ENCODE peak calls at places on chromosome 3, in ten cellular contexts. M, H, I, N, G, T, E, A, B and W are unnamed samples.

GRCh38 chr3:31724681-31725080 is 192.0 kb downstream of the STT3B start:
- DNase-seq in M (peak; percentile 30), H (peak; percentile 16), I (no peak), N (no peak), G (peak; percentile 45), T (no peak), E (no peak), A (no peak), B (peak; percentile 8), W (no peak)

GRCh38 chr3:94617312-94617711 is 554.5 kb downstream of the NSUN3 start:
- DNase-seq in M (no peak), H (no peak), I (no peak), N (no peak), G (no peak), T (no peak), E (no peak), A (no peak), B (no peak), W (no peak)

GRCh38 chr3:64341355-64341754 is 116.1 kb upstream of the PRICKLE2 start:
- DNase-seq in M (peak; percentile 43), H (no peak), I (no peak), N (no peak), G (no peak), T (no peak), E (no peak), A (no peak), B (no peak), W (no peak)

GRCh38 chr3:127610105-127610504 is 11.9 kb downstream of the MCM2 start:
- DNase-seq in M (no peak), H (no peak), I (no peak), N (no peak), G (no peak), T (no peak), E (no peak), A (no peak), B (no peak), W (no peak)

GRCh38 chr3:129597792-129598381 is 8.6 kb downstream of the PLXND1 start:
- DNase-seq in M (peak; percentile 62), H (no peak), I (no peak), N (no peak), G (no peak), T (no peak), E (no peak), A (no peak), B (no peak), W (no peak)

GRCh38 chr3:124579641-124580040 is 150.6 kb upstream of the UMPS start:
- DNase-seq in M (no peak), H (no peak), I (no peak), N (no peak), G (no peak), T (no peak), E (no peak), A (no peak), B (no peak), W (no peak)

GRCh38 chr3:195746346-195746745 is 25.6 kb downstream of the MUC20 start:
- DNase-seq in M (no peak), H (no peak), I (no peak), N (no peak), G (no peak), T (no peak), E (no peak), A (no peak), B (no peak), W (no peak)

GRCh38 chr3:188244395-188244861 is 90.5 kb downstream of the LPP start:
- DNase-seq in M (peak; percentile 75), H (no peak), I (no peak), N (no peak), G (no peak), T (no peak), E (no peak), A (no peak), B (no peak), W (no peak)

GRCh38 chr3:122111974-122112373 is 56.8 kb downstream of the CD86 start:
- DNase-seq in M (no peak), H (no peak), I (no peak), N (no peak), G (no peak), T (no peak), E (no peak), A (no peak), B (no peak), W (no peak)

GRCh38 chr3:160402249-160403027 is 3.0 kb downstream of the SMC4 start:
- DNase-seq in M (no peak), H (no peak), I (no peak), N (no peak), G (no peak), T (no peak), E (no peak), A (no peak), B (no peak), W (no peak)

GRCh38 chr3:141353652-141354495 is 14.4 kb upstream of the ZBTB38 start:
- DNase-seq in M (peak; percentile 50), H (no peak), I (no peak), N (no peak), G (no peak), T (no peak), E (no peak), A (no peak), B (no peak), W (no peak)

GRCh38 chr3:162973518-162973917 is 1476.9 kb downstream of the OTOL1 start:
- DNase-seq in M (no peak), H (no peak), I (no peak), N (no peak), G (no peak), T (no peak), E (no peak), A (no peak), B (no peak), W (no peak)

DNA sequence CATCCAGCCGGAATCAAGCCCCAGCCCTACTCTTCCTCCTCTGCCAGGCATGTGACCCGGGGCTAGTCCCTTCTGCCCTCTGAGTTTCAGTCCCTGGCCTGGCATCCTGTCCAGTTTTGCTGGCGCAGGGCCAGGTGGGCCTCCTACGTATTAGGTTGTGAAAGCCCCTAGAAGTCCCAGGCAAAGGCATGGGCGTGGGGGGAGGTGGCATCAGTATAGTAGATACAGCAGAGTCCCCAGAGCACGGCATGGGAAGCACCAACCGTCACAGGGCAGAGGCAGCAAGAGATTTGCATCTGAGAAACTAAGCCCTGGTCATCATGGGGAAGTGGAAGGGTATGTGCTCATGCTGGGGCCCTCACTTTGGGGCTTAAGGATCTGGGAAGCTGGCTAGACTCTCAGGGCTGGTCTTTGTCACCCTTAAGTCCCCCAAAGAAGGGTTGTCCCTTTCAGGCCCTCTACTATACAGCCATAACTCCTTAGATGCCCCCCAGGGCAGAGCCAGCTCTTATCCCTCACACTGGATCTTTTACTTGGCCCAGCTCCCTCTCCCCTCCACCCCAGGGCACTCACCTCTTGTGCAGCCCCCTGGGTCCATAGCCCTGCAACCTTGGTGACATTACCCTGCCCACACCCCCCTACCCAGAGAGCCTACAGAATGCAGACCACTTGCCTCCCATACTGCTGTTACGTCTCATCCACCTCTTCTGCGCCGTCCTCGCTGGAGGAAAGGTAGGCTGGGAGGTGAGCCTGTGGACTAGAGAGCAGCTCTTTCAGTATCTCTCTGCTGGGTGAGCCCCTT is 11.3 kb downstream of the NBEAL2 start:
- DNase-seq in M (no peak), H (no peak), I (no peak), N (no peak), G (peak; percentile 90), T (peak; percentile 40), E (no peak), A (no peak), B (no peak), W (peak; percentile 53)
- TF ChIP-seq CTCF in M (no peak), H (no peak), I (no peak), N (no peak), G (no peak), T (no peak), E (no peak), A (no peak), B (no peak), W (no peak)

GRCh38 chr3:16587047-16587702 is 18.0 kb downstream of the DAZL start:
- DNase-seq in M (no peak), H (no peak), I (no peak), N (no peak), G (no peak), T (no peak), E (no peak), A (no peak), B (no peak), W (no peak)
- TF ChIP-seq CTCF in M (no peak), H (peak; percentile 18), I (no peak), N (no peak), G (no peak), T (no peak), E (no peak), A (no peak), B (no peak), W (no peak)

GRCh38 chr3:101725890-101726275 is 1.5 kb downstream of the CEP97 start:
- DNase-seq in M (no peak), H (no peak), I (no peak), N (no peak), G (no peak), T (no peak), E (no peak), A (no peak), B (no peak), W (no peak)

GRCh38 chr3:101732240-101732641 is 7.8 kb downstream of the CEP97 start:
- DNase-seq in M (no peak), H (no peak), I (no peak), N (no peak), G (no peak), T (no peak), E (no peak), A (no peak), B (no peak), W (no peak)

GRCh38 chr3:101730839-101731238 is 6.4 kb downstream of the CEP97 start:
- DNase-seq in M (no peak), H (no peak), I (no peak), N (no peak), G (no peak), T (no peak), E (no peak), A (no peak), B (no peak), W (no peak)

GRCh38 chr3:101725192-101725889 is 927 bp downstream of the CEP97 start:
- DNase-seq in M (peak; percentile 50), H (peak; percentile 52), I (no peak), N (peak; percentile 3), G (peak; percentile 42), T (peak; percentile 22), E (no peak), A (no peak), B (no peak), W (no peak)

DNA sequence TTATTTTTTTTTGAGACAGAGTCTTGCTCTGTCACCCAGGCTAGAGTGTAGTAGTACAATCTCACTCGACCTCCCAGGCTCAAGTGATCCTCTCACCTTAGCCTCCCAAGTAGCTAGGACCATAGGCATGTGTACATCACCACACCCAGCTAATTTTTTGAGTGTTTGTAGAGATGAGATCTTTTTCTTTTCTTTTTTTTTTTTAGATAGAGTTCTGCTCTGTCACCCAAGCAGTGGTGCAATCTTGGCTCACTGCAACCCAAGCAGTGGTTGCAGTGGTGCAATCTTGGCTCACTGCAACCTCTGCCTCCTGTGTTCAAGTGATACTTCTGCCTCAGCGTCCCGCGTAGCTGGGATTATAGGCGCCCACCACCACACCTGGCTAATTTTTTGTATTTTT is 5.2 kb downstream of the CEP97 start:
- DNase-seq in M (no peak), H (no peak), I (no peak), N (no peak), G (no peak), T (no peak), E (no peak), A (no peak), B (no peak), W (no peak)
- TF ChIP-seq CTCF in M (no peak), H (no peak), I (no peak), N (no peak), G (no peak), T (no peak), E (no peak), A (no peak), B (no peak), W (no peak)

GRCh38 chr3:62201438-62202035 is 171.8 kb downstream of the FEZF2 start:
- DNase-seq in M (peak; percentile 62), H (peak; percentile 65), I (no peak), N (no peak), G (peak; percentile 28), T (no peak), E (peak; percentile 40), A (no peak), B (no peak), W (no peak)
- TF ChIP-seq CTCF in M (peak; percentile 49), H (peak; percentile 77), I (no peak), N (peak; percentile 47), G (peak; percentile 51), T (peak; percentile 50), E (peak; percentile 53), A (peak; percentile 51), B (peak; percentile 46), W (no peak)